ENCODE peak calls at places on chromosomes 12 and 14, in eight cellular contexts. Y is RWPE1, C is IMR-90, H is dorsolateral prefrontal cortex, D is transverse colon, I is colonic mucosa, N is WERI-Rb-1, P is Panc1. R is an unnamed sample.

GRCh38 chr14:77043177-77043983 is 14.9 kb upstream of the IRF2BPL start:
- DNase-seq in Y (peak; percentile 53), C (peak; percentile 91), H (peak; percentile 59), D (no peak), I (no peak), N (no peak), P (no peak), R (peak; percentile 68)

GRCh38 chr12:84856156-84856900 is 56.3 kb downstream of the SLC6A15 start:
- DNase-seq in Y (peak; percentile 41), C (no peak), H (no peak), D (no peak), I (no peak), N (no peak), P (no peak), R (no peak)

GRCh38 chr14:93905623-93906022 is 21.5 kb upstream of the FAM181A start:
- DNase-seq in Y (no peak), C (no peak), H (no peak), D (no peak), I (no peak), N (peak; percentile 92), P (no peak), R (no peak)

GRCh38 chr14:37246427-37246829 is 48.7 kb downstream of the MIPOL1 start:
- DNase-seq in Y (peak; percentile 41), C (peak; percentile 63), H (no peak), D (no peak), I (no peak), N (no peak), P (no peak), R (no peak)

GRCh38 chr12:94282675-94283074 is 134.3 kb downstream of the PLXNC1 start:
- DNase-seq in Y (no peak), C (no peak), H (no peak), D (peak; percentile 34), I (no peak), N (no peak), P (no peak), R (no peak)

GRCh38 chr12:69929531-69929930 is 104.5 kb downstream of the MYRFL start:
- DNase-seq in Y (no peak), C (peak; percentile 6), H (no peak), D (no peak), I (no peak), N (no peak), P (no peak), R (no peak)

GRCh38 chr14:105059917-105060565 is 5.2 kb downstream of the GPR132 start:
- DNase-seq in Y (no peak), C (no peak), H (no peak), D (no peak), I (no peak), N (no peak), P (no peak), R (no peak)

GRCh38 chr14:53715390-53715730 is 241.3 kb downstream of the BMP4 start:
- DNase-seq in Y (peak; percentile 54), C (peak; percentile 28), H (no peak), D (no peak), I (no peak), N (no peak), P (no peak), R (no peak)

GRCh38 chr12:111440631-111441030 is 34.9 kb downstream of the SH2B3 start:
- DNase-seq in Y (no peak), C (no peak), H (no peak), D (no peak), I (no peak), N (no peak), P (no peak), R (no peak)

GRCh38 chr12:49923035-49923644 is 19.4 kb upstream of the FAIM2 start:
- DNase-seq in Y (no peak), C (no peak), H (no peak), D (no peak), I (no peak), N (no peak), P (no peak), R (peak; percentile 17)

GRCh38 chr14:20907214-20907613 is 16.0 kb downstream of the RNASE3 start:
- DNase-seq in Y (no peak), C (no peak), H (no peak), D (no peak), I (no peak), N (no peak), P (no peak), R (no peak)

GRCh38 chr12:80400591-80400991 is 43.4 kb upstream of the PTPRQ start:
- DNase-seq in Y (no peak), C (no peak), H (peak; percentile 14), D (no peak), I (no peak), N (no peak), P (no peak), R (peak; percentile 49)

GRCh38 chr14:52248057-52248456 is 19.4 kb upstream of the PTGDR start:
- DNase-seq in Y (no peak), C (no peak), H (no peak), D (no peak), I (no peak), N (no peak), P (no peak), R (no peak)

GRCh38 chr12:65961731-65962130 is 137.4 kb downstream of the HMGA2 start:
- DNase-seq in Y (no peak), C (no peak), H (no peak), D (no peak), I (no peak), N (no peak), P (no peak), R (no peak)

GRCh38 chr12:89665556-89665955 is 43.1 kb downstream of the ATP2B1 start:
- DNase-seq in Y (no peak), C (no peak), H (peak; percentile 67), D (no peak), I (no peak), N (no peak), P (no peak), R (no peak)

GRCh38 chr12:22626429-22626828 is 1.5 kb downstream of the ETNK1 start:
- DNase-seq in Y (no peak), C (peak; percentile 46), H (no peak), D (no peak), I (no peak), N (no peak), P (no peak), R (no peak)
- H3K27ac ChIP-seq in Y (no peak overlapping the region), C (no peak overlapping the region), H (peak overlapping the region; percentile 99), D (peak overlapping the region; percentile 96), I (peak overlapping the region; percentile 98), N (peak overlapping the region; percentile 97), P (peak overlapping the region; percentile 97), R (peak overlapping the region; percentile 98)

GRCh38 chr12:91111366-91112321 is at the start of gene LUM:
- DNase-seq in Y (no peak), C (peak; percentile 69), H (no peak), D (no peak), I (peak; percentile 25), N (no peak), P (no peak), R (peak; percentile 47)
- H3K27ac ChIP-seq in Y (no peak within 1 kb of the TSS), C (peak within 1 kb of the TSS; percentile 29), H (no peak within 1 kb of the TSS), D (peak within 1 kb of the TSS; percentile 42), I (peak within 1 kb of the TSS; percentile 2), N (no peak within 1 kb of the TSS), P (no peak within 1 kb of the TSS), R (no peak within 1 kb of the TSS)

GRCh38 chr14:33590891-33591630 is 359.8 kb downstream of the EGLN3 start:
- DNase-seq in Y (no peak), C (no peak), H (no peak), D (no peak), I (no peak), N (no peak), P (no peak), R (no peak)
- H3K27ac ChIP-seq in Y (no peak overlapping the region), C (no peak overlapping the region), H (no peak overlapping the region), D (no peak overlapping the region), I (no peak overlapping the region), N (no peak overlapping the region), P (no peak overlapping the region), R (no peak overlapping the region)

GRCh38 chr14:90301580-90302181 is 30.1 kb downstream of the NRDE2 start:
- DNase-seq in Y (peak; percentile 30), C (peak; percentile 80), H (no peak), D (no peak), I (no peak), N (no peak), P (peak; percentile 7), R (no peak)
- H3K27ac ChIP-seq in Y (no peak overlapping the region), C (no peak overlapping the region), H (peak overlapping the region; percentile 96), D (peak overlapping the region; percentile 59), I (no peak overlapping the region), N (no peak overlapping the region), P (no peak overlapping the region), R (peak overlapping the region; percentile 74)

GRCh38 chr14:73055251-73055650 is 3.1 kb upstream of the RBM25 start:
- DNase-seq in Y (no peak), C (no peak), H (no peak), D (no peak), I (no peak), N (no peak), P (no peak), R (no peak)
- H3K27ac ChIP-seq in Y (no peak overlapping the region), C (no peak overlapping the region), H (no peak overlapping the region), D (no peak overlapping the region), I (no peak overlapping the region), N (no peak overlapping the region), P (no peak overlapping the region), R (no peak overlapping the region)

GRCh38 chr12:133010657-133011297 is 24.6 kb downstream of the ZNF26 start:
- DNase-seq in Y (no peak), C (no peak), H (no peak), D (no peak), I (no peak), N (no peak), P (no peak), R (no peak)
- H3K27ac ChIP-seq in Y (no peak overlapping the region), C (no peak overlapping the region), H (no peak overlapping the region), D (no peak overlapping the region), I (no peak overlapping the region), N (no peak overlapping the region), P (no peak overlapping the region), R (no peak overlapping the region)

DNA sequence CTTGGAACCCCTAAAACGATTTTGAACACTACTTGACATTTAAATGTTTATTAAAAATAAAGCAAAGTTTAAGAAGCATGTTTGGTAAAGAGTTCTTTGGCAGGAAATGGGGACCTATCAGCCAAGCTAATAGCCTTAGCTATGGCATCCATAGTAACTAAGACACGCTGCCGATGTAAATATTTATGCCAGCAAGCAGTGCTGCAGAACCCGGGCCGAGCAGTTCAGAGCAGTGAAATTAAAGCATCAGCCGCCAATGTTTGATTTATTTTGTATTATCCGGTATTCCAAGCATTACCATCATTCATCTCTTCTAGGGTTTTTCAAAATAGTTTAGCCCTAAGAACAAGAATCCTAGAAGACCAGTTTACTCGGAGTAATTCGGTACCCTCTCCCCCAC is 61.6 kb downstream of the PPP2R5C start:
- DNase-seq in Y (no peak), C (peak; percentile 52), H (no peak), D (no peak), I (no peak), N (no peak), P (no peak), R (no peak)
- H3K27ac ChIP-seq in Y (no peak overlapping the region), C (no peak overlapping the region), H (peak overlapping the region; percentile 75), D (peak overlapping the region; percentile 87), I (peak overlapping the region; percentile 71), N (no peak overlapping the region), P (no peak overlapping the region), R (peak overlapping the region; percentile 81)

DNA sequence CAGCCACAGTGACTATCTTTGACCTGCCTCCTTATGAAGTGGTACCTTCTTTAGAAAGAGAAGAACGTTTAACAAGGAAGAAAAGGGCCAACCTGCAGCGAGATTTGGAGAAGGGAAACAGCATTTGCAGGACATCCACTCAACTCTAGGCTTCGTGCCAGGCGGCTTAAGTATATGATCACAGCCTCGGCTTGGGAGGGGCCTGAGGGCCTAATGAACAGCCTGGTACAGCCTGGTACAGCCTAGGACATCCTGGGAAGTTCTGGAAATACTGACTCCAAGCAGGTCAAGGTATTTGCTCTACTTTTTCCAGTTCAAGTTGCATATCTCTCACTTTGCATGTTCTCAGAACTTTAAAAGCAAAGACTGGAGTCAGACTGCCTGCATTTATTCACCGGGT is 16.1 kb downstream of the HCAR2 start:
- DNase-seq in Y (no peak), C (peak; percentile 25), H (no peak), D (peak; percentile 48), I (peak; percentile 44), N (no peak), P (no peak), R (no peak)
- H3K27ac ChIP-seq in Y (peak overlapping the region; percentile 19), C (no peak overlapping the region), H (no peak overlapping the region), D (no peak overlapping the region), I (no peak overlapping the region), N (no peak overlapping the region), P (no peak overlapping the region), R (no peak overlapping the region)